ENCODE peak calls at places on chromosomes 16 and 17, in six cellular contexts. P is CD8-positive, alpha-beta T cell; N is stomach; G is mammary epithelial cell; A is neural progenitor cell; Y is prostate gland. I is an unnamed sample.

GRCh38 chr17:67055811-67056745 is 11.7 kb downstream of the CACNG1 start:
- DNase-seq in N (no peak), A (no peak), P (no peak), Y (peak; percentile 67), G (no peak), I (no peak)

GRCh38 chr17:45432405-45433113 is at the start of gene ARHGAP27:
- DNase-seq in P (no peak), N (peak; percentile 54), A (peak; percentile 54), G (peak; percentile 39), Y (no peak), I (no peak)

GRCh38 chr17:49823614-49824013 is 24.3 kb downstream of the TAC4 start:
- DNase-seq in A (no peak), G (no peak), P (no peak), N (no peak), Y (no peak), I (no peak)

GRCh38 chr16:2954647-2955381 is 9.3 kb upstream of the KREMEN2 start:
- DNase-seq in P (no peak), Y (no peak), A (no peak), G (no peak), N (no peak), I (peak; percentile 17)

GRCh38 chr17:2240541-2240940 is 63.0 kb downstream of the SMG6 start:
- DNase-seq in G (no peak), Y (no peak), A (no peak), N (no peak), P (no peak), I (no peak)

GRCh38 chr17:68052810-68053209 is 17.3 kb downstream of the KPNA2 start:
- DNase-seq in A (no peak), Y (no peak), P (no peak), G (no peak), N (no peak), I (no peak)

GRCh38 chr16:70753228-70753627 is 47.7 kb downstream of the VAC14 start:
- DNase-seq in N (no peak), A (no peak), P (no peak), G (no peak), Y (peak; percentile 49), I (no peak)

GRCh38 chr17:59572301-59572924 is 7.0 kb downstream of the DHX40 start:
- DNase-seq in Y (no peak), N (no peak), G (no peak), A (no peak), P (no peak), I (peak; percentile 26)

GRCh38 chr17:2580641-2581040 is 12.8 kb upstream of the PAFAH1B1 start:
- DNase-seq in A (peak; percentile 63), G (no peak), Y (no peak), N (no peak), P (no peak), I (no peak)

GRCh38 chr17:65438173-65438572 is 123.3 kb downstream of the AXIN2 start:
- DNase-seq in A (no peak), G (no peak), Y (no peak), N (no peak), P (no peak), I (no peak)

GRCh38 chr16:11612110-11612981 is 25.6 kb upstream of the LITAF start:
- DNase-seq in A (no peak), P (no peak), Y (no peak), G (peak; percentile 76), N (peak; percentile 90), I (no peak)

GRCh38 chr16:70801611-70802010 is 653 bp upstream of the VAC14 start:
- DNase-seq in Y (no peak), P (no peak), N (no peak), G (no peak), A (no peak), I (no peak)

GRCh38 chr17:2057714-2058520 is 3.0 kb downstream of the HIC1 start:
- DNase-seq in G (no peak), N (no peak), P (no peak), Y (no peak), A (no peak), I (peak; percentile 70)

GRCh38 chr16:75616541-75617010 is 6.5 kb downstream of the ADAT1 start:
- DNase-seq in N (no peak), G (no peak), A (no peak), P (no peak), Y (no peak), I (peak; percentile 20)

GRCh38 chr16:2783581-2784375 is 3.6 kb downstream of the PRSS33 start:
- DNase-seq in G (no peak), Y (no peak), P (no peak), A (no peak), N (no peak), I (no peak)

GRCh38 chr16:11682655-11683096 is 14.4 kb downstream of the SNN start:
- DNase-seq in A (no peak), P (no peak), G (peak; percentile 88), Y (no peak), N (no peak), I (no peak)

GRCh38 chr17:77320046-77320445 is 179.3 kb downstream of the SEC14L1 start:
- DNase-seq in N (no peak), Y (no peak), P (no peak), G (peak; percentile 50), A (no peak), I (no peak)

GRCh38 chr17:65055708-65056638 is 567 bp downstream of the GNA13 start:
- DNase-seq in Y (peak; percentile 63), G (peak; percentile 47), A (peak; percentile 43), N (peak; percentile 55), P (peak; percentile 38), I (peak; percentile 66)

GRCh38 chr17:31549121-31549524 is 157.6 kb downstream of the RAB11FIP4 start:
- DNase-seq in N (no peak), Y (no peak), G (no peak), P (no peak), A (no peak), I (no peak)

GRCh38 chr17:386145-386876 is 33.7 kb upstream of the RPH3AL start:
- DNase-seq in G (peak; percentile 24), Y (peak; percentile 53), P (peak; percentile 58), A (peak; percentile 93), N (peak; percentile 87), I (peak; percentile 59)

GRCh38 chr17:34979650-34980352 is 511 bp upstream of the LIG3 start:
- DNase-seq in G (no peak), Y (no peak), A (peak; percentile 18), P (no peak), N (no peak), I (no peak)

GRCh38 chr17:4498461-4499397 is at the start of gene SPNS2:
- DNase-seq in P (peak; percentile 46), Y (peak; percentile 50), N (peak; percentile 83), A (peak; percentile 90), G (peak; percentile 36), I (peak; percentile 59)

GRCh38 chr16:23974223-23974622 is 138.4 kb downstream of the PRKCB start:
- DNase-seq in Y (no peak), P (no peak), N (no peak), A (peak; percentile 84), G (no peak), I (no peak)

GRCh38 chr17:68356520-68356919 is 65.2 kb downstream of the ARSG start:
- DNase-seq in G (no peak), Y (no peak), A (no peak), P (peak; percentile 44), N (no peak), I (peak; percentile 31)

GRCh38 chr17:19260958-19261357 is 23.8 kb downstream of the EPN2 start:
- DNase-seq in N (no peak), Y (no peak), P (no peak), G (peak; percentile 20), A (peak; percentile 17), I (no peak)

GRCh38 chr16:87584271-87584670 is 18.0 kb upstream of the JPH3 start:
- DNase-seq in Y (no peak), N (no peak), A (no peak), G (no peak), P (no peak), I (no peak)

GRCh38 chr16:2325791-2326190 is 14.7 kb downstream of the ABCA3 start:
- DNase-seq in P (no peak), Y (no peak), N (no peak), A (no peak), G (no peak), I (no peak)

GRCh38 chr17:21353326-21354010 is 22.7 kb upstream of the KCNJ12 start:
- DNase-seq in P (no peak), A (no peak), N (no peak), Y (no peak), G (no peak), I (no peak)

GRCh38 chr16:1839554-1839953 is 12.5 kb downstream of the FAHD1 start:
- DNase-seq in A (no peak), P (no peak), N (no peak), Y (no peak), G (peak; percentile 31), I (no peak)

GRCh38 chr16:22302776-22303363 is 5.7 kb downstream of the POLR3E start:
- DNase-seq in N (no peak), Y (no peak), A (no peak), G (no peak), P (no peak), I (no peak)
- H3K36me3 ChIP-seq in N (peaks cover 65% of the 10 kb centered on the region), Y (peaks cover 5% of the 10 kb centered on the region), A (no peaks in the 10 kb centered on the region), G (peaks cover 8% of the 10 kb centered on the region), P (peaks cover 35% of the 10 kb centered on the region), I (peaks cover 24% of the 10 kb centered on the region)

GRCh38 chr16:49281843-49282642 is 405 bp upstream of the CBLN1 start:
- DNase-seq in N (peak; percentile 77), P (no peak), Y (peak; percentile 59), A (peak; percentile 99), G (peak; percentile 42), I (peak; percentile 87)
- TF ChIP-seq CTCF in N (no peak), P (no peak), Y (peak; percentile 43), A (peak; percentile 67), G (no peak), I (no peak)

GRCh38 chr17:28324776-28325175 is 5.8 kb downstream of the TMEM97 start:
- DNase-seq in A (no peak), G (no peak), Y (no peak), N (no peak), P (no peak), I (no peak)
- H3K36me3 ChIP-seq in A (peaks cover 4% of the 10 kb centered on the region), G (peaks cover 5% of the 10 kb centered on the region), Y (no peaks in the 10 kb centered on the region), N (peaks cover 40% of the 10 kb centered on the region), P (peaks cover 4% of the 10 kb centered on the region), I (peaks cover 5% of the 10 kb centered on the region)

GRCh38 chr17:5541610-5542202 is 42.6 kb downstream of the NLRP1 start:
- DNase-seq in Y (no peak), A (peak; percentile 37), N (no peak), P (no peak), G (no peak), I (no peak)

GRCh38 chr17:5536831-5537230 is 47.5 kb downstream of the NLRP1 start:
- DNase-seq in N (no peak), A (no peak), Y (no peak), P (no peak), G (no peak), I (no peak)

GRCh38 chr17:5539286-5539685 is 45.0 kb downstream of the NLRP1 start:
- DNase-seq in N (no peak), P (no peak), G (no peak), A (no peak), Y (no peak), I (no peak)

GRCh38 chr17:5537251-5537650 is 47.1 kb downstream of the NLRP1 start:
- DNase-seq in A (no peak), G (no peak), Y (no peak), P (no peak), N (no peak), I (no peak)

DNA sequence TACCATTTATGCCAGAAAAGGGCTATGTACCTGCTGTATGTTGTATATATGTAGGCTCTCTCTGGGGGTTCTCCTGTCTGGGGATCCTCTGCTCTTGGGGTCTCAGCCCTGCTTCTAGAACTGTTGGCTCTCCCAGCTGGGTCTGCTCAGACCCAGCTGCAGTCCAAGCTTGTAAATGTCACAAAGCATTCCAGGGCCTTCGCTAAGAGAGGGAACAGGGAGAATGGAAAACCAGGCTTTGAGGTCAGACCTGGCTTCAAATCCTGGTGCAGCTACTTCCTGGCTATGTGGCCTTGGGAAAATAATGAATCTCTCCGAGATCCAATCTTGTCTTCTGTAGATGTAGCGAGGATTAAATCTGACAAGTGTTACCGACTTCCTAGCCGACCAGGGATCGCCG is 44.0 kb downstream of the NLRP1 start:
- DNase-seq in G (no peak), P (no peak), N (no peak), Y (no peak), A (no peak), I (no peak)
- TF ChIP-seq CTCF in G (no peak), P (no peak), N (no peak), Y (no peak), A (no peak), I (no peak)

I was measured in GM06990.